ENCODE peak calls at places on chromosomes 13 and 19, in eight cellular contexts. C, D, S, H, N, V, T and I are unnamed samples.

GRCh38 chr19:34380639-34381241 is 15.7 kb downstream of the GPI start:
- DNase-seq in C (no peak), D (no peak), S (no peak), H (no peak), N (no peak), V (no peak), T (no peak), I (no peak)

GRCh38 chr13:36341718-36342117 is 4.5 kb downstream of the SPART start:
- DNase-seq in C (no peak), D (no peak), S (no peak), H (no peak), N (no peak), V (no peak), T (peak), I (no peak)

GRCh38 chr19:15779756-15780476 is 7.5 kb upstream of the OR10H5 start:
- DNase-seq in C (peak), D (no peak), S (peak), H (peak), N (peak), V (peak), T (peak), I (peak)

GRCh38 chr13:75437582-75438318 is 44.2 kb downstream of the TBC1D4 start:
- DNase-seq in C (peak), D (no peak), S (no peak), H (no peak), N (no peak), V (no peak), T (no peak), I (no peak)

GRCh38 chr13:41809962-41810361 is 150.9 kb downstream of the VWA8 start:
- DNase-seq in C (no peak), D (no peak), S (no peak), H (no peak), N (no peak), V (no peak), T (no peak), I (no peak)

GRCh38 chr19:41886761-41887710 is 4.1 kb downstream of the ARHGEF1 start:
- DNase-seq in C (no peak), D (no peak), S (no peak), H (no peak), N (no peak), V (no peak), T (no peak), I (no peak)

GRCh38 chr13:46374710-46375109 is 12.3 kb downstream of the RUBCNL start:
- DNase-seq in C (no peak), D (no peak), S (no peak), H (no peak), N (no peak), V (no peak), T (peak), I (no peak)

GRCh38 chr19:44346556-44346955 is 9.9 kb downstream of the ZNF112 start:
- DNase-seq in C (no peak), D (no peak), S (no peak), H (no peak), N (no peak), V (no peak), T (no peak), I (no peak)

GRCh38 chr19:33447336-33448158 is 74.0 kb downstream of the CEBPG start:
- DNase-seq in C (no peak), D (no peak), S (no peak), H (peak), N (no peak), V (peak), T (no peak), I (no peak)

GRCh38 chr19:3176715-3177501 is 1.7 kb upstream of the S1PR4 start:
- DNase-seq in C (no peak), D (peak), S (peak), H (no peak), N (no peak), V (no peak), T (peak), I (no peak)

GRCh38 chr19:33235269-33235995 is 9.8 kb upstream of the SLC7A10 start:
- DNase-seq in C (peak), D (peak), S (peak), H (peak), N (no peak), V (peak), T (peak), I (peak)

GRCh38 chr13:32940601-32941000 is 75.6 kb upstream of the KL start:
- DNase-seq in C (peak), D (no peak), S (no peak), H (no peak), N (no peak), V (no peak), T (no peak), I (no peak)

GRCh38 chr19:18333680-18334079 is 6.7 kb upstream of the PGPEP1 start:
- DNase-seq in C (no peak), D (no peak), S (no peak), H (no peak), N (no peak), V (no peak), T (no peak), I (no peak)

GRCh38 chr13:77513719-77514335 is 21.7 kb upstream of the SCEL start:
- DNase-seq in C (no peak), D (no peak), S (no peak), H (no peak), N (no peak), V (no peak), T (no peak), I (no peak)

GRCh38 chr19:53308339-53308811 is 25.2 kb upstream of the ZNF845 start:
- DNase-seq in C (no peak), D (peak), S (no peak), H (no peak), N (no peak), V (peak), T (no peak), I (no peak)

GRCh38 chr13:20609145-20609544 is 42.2 kb downstream of the IFT88 start:
- DNase-seq in C (no peak), D (no peak), S (no peak), H (no peak), N (no peak), V (no peak), T (peak), I (no peak)

GRCh38 chr13:75458696-75459422 is 23.1 kb downstream of the TBC1D4 start:
- DNase-seq in C (peak), D (peak), S (peak), H (no peak), N (no peak), V (no peak), T (no peak), I (no peak)

GRCh38 chr13:46683879-46684278 is 113.1 kb downstream of the ESD start:
- DNase-seq in C (no peak), D (no peak), S (no peak), H (no peak), N (no peak), V (no peak), T (no peak), I (no peak)

GRCh38 chr13:113941571-113942191 is 32.2 kb downstream of the C13orf46 start:
- DNase-seq in C (no peak), D (no peak), S (no peak), H (peak), N (no peak), V (peak), T (no peak), I (no peak)

GRCh38 chr13:34967851-34968562 is 25.9 kb downstream of the NBEA start:
- DNase-seq in C (no peak), D (no peak), S (no peak), H (no peak), N (no peak), V (no peak), T (peak), I (no peak)

GRCh38 chr13:49220856-49221614 is 897 bp downstream of the MLNR start:
- DNase-seq in C (no peak), D (peak), S (no peak), H (no peak), N (no peak), V (no peak), T (no peak), I (no peak)

GRCh38 chr13:102710261-102710679 is 15.4 kb upstream of the METTL21C start:
- DNase-seq in C (no peak), D (no peak), S (no peak), H (no peak), N (no peak), V (no peak), T (no peak), I (no peak)

GRCh38 chr13:42275506-42275905 is 3.6 kb downstream of the AKAP11 start:
- DNase-seq in C (no peak), D (no peak), S (no peak), H (no peak), N (no peak), V (no peak), T (no peak), I (no peak)

GRCh38 chr13:107883561-107884175 is 331.7 kb downstream of the LIG4 start:
- DNase-seq in C (no peak), D (no peak), S (no peak), H (no peak), N (no peak), V (no peak), T (peak), I (no peak)

GRCh38 chr13:28984825-28985224 is 164.7 kb downstream of the MTUS2 start:
- DNase-seq in C (no peak), D (no peak), S (no peak), H (no peak), N (no peak), V (no peak), T (no peak), I (no peak)

GRCh38 chr13:25775986-25776385 is 275.8 kb downstream of the SHISA2 start:
- DNase-seq in C (no peak), D (no peak), S (no peak), H (no peak), N (no peak), V (no peak), T (no peak), I (no peak)

GRCh38 chr13:25778302-25778701 is 273.5 kb downstream of the SHISA2 start:
- DNase-seq in C (no peak), D (no peak), S (no peak), H (no peak), N (no peak), V (no peak), T (no peak), I (no peak)

GRCh38 chr13:25778808-25779207 is 273.0 kb downstream of the SHISA2 start:
- DNase-seq in C (no peak), D (no peak), S (no peak), H (no peak), N (no peak), V (no peak), T (no peak), I (no peak)

GRCh38 chr13:25776722-25777121 is 275.1 kb downstream of the SHISA2 start:
- DNase-seq in C (no peak), D (no peak), S (no peak), H (no peak), N (no peak), V (no peak), T (no peak), I (no peak)

DNA sequence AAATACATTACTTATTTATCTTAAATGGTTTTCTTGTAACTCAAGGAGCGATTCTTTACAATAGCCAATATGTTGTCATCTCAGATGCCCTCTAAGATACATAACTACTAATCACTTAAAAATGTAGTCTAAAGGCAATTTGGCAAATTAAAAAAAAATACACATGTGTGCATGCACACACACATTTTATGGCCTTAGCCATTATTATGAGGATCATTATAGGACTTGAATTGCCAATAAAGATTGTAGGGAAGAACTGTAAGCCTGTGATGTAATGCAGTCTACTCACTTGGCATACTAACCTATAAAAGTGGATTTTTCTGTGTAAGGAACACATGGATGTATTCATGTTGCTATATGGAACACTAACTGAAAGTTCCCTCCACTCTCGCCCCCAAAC is 274.3 kb downstream of the SHISA2 start:
- DNase-seq in C (no peak), D (no peak), S (no peak), H (no peak), N (no peak), V (no peak), T (no peak), I (no peak)
- H3K27ac ChIP-seq in C (no peak), D (no peak), S (no peak), H (no peak), N (no peak), V (no peak), T (no peak), I (no peak)

GRCh38 chr13:50365300-50365682 is 350.0 kb downstream of the KCNRG start:
- DNase-seq in C (no peak), D (no peak), S (no peak), H (no peak), N (no peak), V (no peak), T (no peak), I (no peak)

GRCh38 chr13:50361282-50361681 is 346.0 kb downstream of the KCNRG start:
- DNase-seq in C (no peak), D (no peak), S (no peak), H (no peak), N (no peak), V (no peak), T (no peak), I (no peak)

GRCh38 chr13:50369646-50370045 is 354.4 kb downstream of the KCNRG start:
- DNase-seq in C (no peak), D (no peak), S (no peak), H (no peak), N (no peak), V (no peak), T (no peak), I (no peak)

GRCh38 chr13:50366488-50367174 is 351.4 kb downstream of the KCNRG start:
- DNase-seq in C (no peak), D (no peak), S (no peak), H (no peak), N (no peak), V (no peak), T (peak), I (no peak)

DNA sequence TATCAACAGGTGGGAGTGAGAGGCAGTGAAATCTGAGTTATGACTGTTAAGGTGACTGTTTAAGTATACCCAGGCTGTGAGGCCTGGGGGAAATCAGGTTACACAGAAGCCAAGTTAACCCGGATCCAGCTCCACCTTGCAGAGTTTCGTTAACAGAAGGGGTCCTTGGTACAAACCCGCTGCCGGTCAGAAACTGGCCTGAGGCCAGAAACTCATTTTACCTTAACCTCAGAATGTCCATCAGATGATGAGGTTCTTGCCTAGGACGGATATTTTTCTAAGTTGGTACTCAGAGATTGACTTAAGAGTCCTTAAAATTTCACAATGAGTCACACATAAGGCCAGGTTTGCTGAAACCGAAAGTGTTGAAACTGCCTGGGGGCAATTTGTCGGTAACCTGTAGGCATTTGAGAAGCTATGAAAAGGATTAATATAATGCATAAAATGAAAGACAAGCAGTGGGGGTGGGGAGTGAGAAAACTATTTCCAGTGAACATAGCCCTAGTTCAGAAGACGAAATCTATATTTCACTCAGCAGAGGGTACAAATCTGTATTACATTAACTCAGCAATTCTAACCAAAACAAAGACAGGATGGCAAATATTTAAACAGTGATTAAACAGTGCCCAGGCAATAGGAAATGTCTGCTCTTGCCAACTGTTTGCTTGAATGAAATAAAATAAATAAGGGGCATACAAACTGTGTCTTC is 350.6 kb downstream of the KCNRG start:
- DNase-seq in C (no peak), D (no peak), S (no peak), H (no peak), N (no peak), V (no peak), T (peak), I (no peak)
- H3K27ac ChIP-seq in C (no peak), D (no peak), S (no peak), H (no peak), N (no peak), V (no peak), T (peak), I (no peak)

DNA sequence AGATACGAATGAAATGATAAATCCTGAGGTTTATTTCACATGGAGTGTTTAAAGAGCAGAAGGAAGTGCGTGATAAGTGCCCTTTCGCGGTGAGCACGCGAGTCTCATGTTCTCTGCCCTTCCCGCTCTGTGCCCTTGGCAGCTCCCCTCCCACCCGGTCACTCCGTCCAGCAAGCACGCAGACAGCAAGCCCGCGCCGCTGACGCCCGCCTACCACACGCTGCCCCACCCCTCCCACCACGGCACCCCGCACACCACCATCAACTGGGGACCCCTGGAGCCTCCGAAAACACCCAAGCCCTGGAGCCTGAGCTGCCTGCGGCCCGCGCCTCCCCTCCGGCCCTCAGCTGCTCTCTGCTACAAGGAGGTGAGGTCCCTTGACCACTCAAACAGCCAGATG is 37.4 kb upstream of the TEX29 start:
- DNase-seq in C (no peak), D (no peak), S (no peak), H (no peak), N (no peak), V (no peak), T (no peak), I (no peak)
- H3K27ac ChIP-seq in C (peak), D (no peak), S (no peak), H (peak), N (peak), V (peak), T (no peak), I (no peak)

GRCh38 chr19:10269333-10270179 is 1.4 kb upstream of the ICAM1 start:
- DNase-seq in C (peak), D (peak), S (peak), H (peak), N (peak), V (peak), T (peak), I (no peak)
- H3K27ac ChIP-seq in C (peak), D (no peak), S (peak), H (peak), N (peak), V (peak), T (no peak), I (peak)

GRCh38 chr13:39602614-39603366 is at the start of gene LHFPL6:
- DNase-seq in C (peak), D (peak), S (peak), H (peak), N (peak), V (peak), T (peak), I (peak)

GRCh38 chr13:39601636-39602035 is 1.4 kb downstream of the LHFPL6 start:
- DNase-seq in C (no peak), D (no peak), S (no peak), H (no peak), N (no peak), V (no peak), T (no peak), I (no peak)

GRCh38 chr13:39603424-39603947 is 493 bp upstream of the LHFPL6 start:
- DNase-seq in C (peak), D (peak), S (no peak), H (no peak), N (no peak), V (peak), T (peak), I (peak)

GRCh38 chr13:39600766-39601165 is 2.2 kb downstream of the LHFPL6 start:
- DNase-seq in C (peak), D (peak), S (no peak), H (peak), N (peak), V (peak), T (no peak), I (peak)

GRCh38 chr13:39602277-39602613 is 748 bp downstream of the LHFPL6 start:
- DNase-seq in C (no peak), D (no peak), S (no peak), H (no peak), N (no peak), V (no peak), T (no peak), I (no peak)
- H3K27ac ChIP-seq in C (peak), D (no peak), S (peak), H (peak), N (peak), V (peak), T (no peak), I (peak)